ENCODE peak calls at places on chromosomes 4 and X, in eight cellular contexts. O, E, V, Z, Y, B, W and J are unnamed samples.

GRCh38 chr4:7144374-7145290 is 47.7 kb upstream of the SORCS2 start:
- DNase-seq in E (no peak), B (no peak), Z (no peak), W (no peak), Y (no peak), O (no peak), V (no peak), J (no peak)

GRCh38 chr4:147578057-147578476 is 39.1 kb upstream of the TMEM184C start:
- DNase-seq in O (peak), W (no peak), E (no peak), B (no peak), Y (peak), V (no peak), Z (no peak), J (peak)

GRCh38 chr4:23750125-23750524 is 139.7 kb downstream of the PPARGC1A start:
- DNase-seq in E (no peak), Y (no peak), V (no peak), W (no peak), B (no peak), O (no peak), Z (no peak), J (no peak)

GRCh38 chrX:9562851-9563250 is 98.0 kb downstream of the TBL1X start:
- DNase-seq in E (peak), B (peak), V (no peak), Y (peak), W (no peak), Z (no peak), O (peak), J (peak)

GRCh38 chrX:119622356-119623232 is 16.4 kb upstream of the NKRF start:
- DNase-seq in Y (no peak), Z (no peak), B (no peak), O (peak), W (no peak), E (peak), V (no peak), J (peak)

GRCh38 chr4:151573945-151574344 is 165.0 kb downstream of the FHIP1A start:
- DNase-seq in Z (peak), V (no peak), E (no peak), B (no peak), O (no peak), W (no peak), Y (peak), J (no peak)

GRCh38 chr4:82898322-82899243 is 2.0 kb upstream of the THAP9 start:
- DNase-seq in Y (peak), O (peak), V (peak), W (no peak), B (no peak), Z (no peak), E (no peak), J (peak)

GRCh38 chr4:64767547-64767946 is 358.3 kb upstream of the TECRL start:
- DNase-seq in O (no peak), E (no peak), Y (no peak), V (no peak), W (no peak), B (no peak), Z (no peak), J (no peak)

GRCh38 chr4:7461171-7461570 is 26.4 kb upstream of the PSAPL1 start:
- DNase-seq in V (no peak), B (no peak), O (no peak), Y (no peak), Z (no peak), E (no peak), W (no peak), J (no peak)

GRCh38 chr4:7815562-7815961 is 124.1 kb downstream of the AFAP1 start:
- DNase-seq in E (no peak), Y (peak), O (peak), B (no peak), Z (no peak), W (no peak), V (no peak), J (peak)

GRCh38 chr4:22129454-22130075 is 181.0 kb upstream of the KCNIP4 start:
- DNase-seq in O (peak), V (no peak), E (no peak), B (no peak), W (no peak), Y (peak), Z (no peak), J (peak)

GRCh38 chrX:107676559-107677378 is 48.5 kb downstream of the PRPS1 start:
- DNase-seq in B (peak), E (peak), Y (peak), W (peak), O (peak), Z (peak), V (peak), J (peak)

GRCh38 chrX:48573690-48574269 is 504 bp upstream of the RBM3 start:
- DNase-seq in V (peak), Z (no peak), O (no peak), W (peak), Y (no peak), B (peak), E (peak), J (no peak)

GRCh38 chrX:16826207-16826606 is 39.9 kb downstream of the TXLNG start:
- DNase-seq in Y (peak), O (peak), B (no peak), E (no peak), Z (no peak), W (no peak), V (no peak), J (peak)

GRCh38 chr4:20723019-20723418 is 22.8 kb downstream of the PACRGL start:
- DNase-seq in W (no peak), B (no peak), V (no peak), Y (peak), Z (no peak), E (no peak), O (no peak), J (peak)

GRCh38 chrX:18931972-18932371 is 51.9 kb downstream of the PHKA2 start:
- DNase-seq in V (no peak), W (no peak), B (no peak), E (no peak), Y (no peak), O (peak), Z (no peak), J (peak)

GRCh38 chr4:16860506-16860905 is 37.9 kb downstream of the LDB2 start:
- DNase-seq in Z (no peak), B (no peak), V (no peak), E (no peak), Y (no peak), O (peak), W (no peak), J (peak)

GRCh38 chr4:109303141-109303499 is 662 bp upstream of the COL25A1 start:
- DNase-seq in Z (no peak), Y (no peak), V (no peak), O (peak), W (no peak), B (no peak), E (no peak), J (no peak)

GRCh38 chr4:5409980-5410618 is 298.3 kb downstream of the EVC2 start:
- DNase-seq in Z (no peak), V (no peak), B (no peak), O (no peak), E (no peak), Y (peak), W (no peak), J (no peak)

GRCh38 chr4:125315571-125316390 is 1.0 kb downstream of the FAT4 start:
- DNase-seq in W (peak), V (peak), E (peak), Y (peak), O (peak), B (peak), Z (peak), J (peak)

GRCh38 chr4:93810340-93810992 is 18.1 kb upstream of the ATOH1 start:
- DNase-seq in Z (no peak), W (no peak), V (no peak), E (peak), B (no peak), O (peak), Y (no peak), J (no peak)

GRCh38 chrX:53685711-53686110 is 808 bp downstream of the HUWE1 start:
- DNase-seq in V (no peak), O (no peak), B (no peak), Z (no peak), W (no peak), E (no peak), Y (no peak), J (no peak)

GRCh38 chr4:112058433-112058832 is 86.8 kb upstream of the FAM241A start:
- DNase-seq in Z (no peak), V (no peak), E (no peak), Y (peak), W (no peak), B (no peak), O (no peak), J (peak)

GRCh38 chr4:109916003-109916399 is 3.3 kb downstream of the EGF start:
- DNase-seq in Y (no peak), W (no peak), B (no peak), E (no peak), V (no peak), Z (no peak), O (no peak), J (no peak)

GRCh38 chr4:21948347-21949072 is at the start of gene KCNIP4:
- DNase-seq in B (no peak), Y (peak), W (peak), Z (peak), E (no peak), V (no peak), O (peak), J (peak)

GRCh38 chrX:118974088-118974907 is at the start of gene LONRF3:
- DNase-seq in E (peak), B (peak), Z (peak), Y (no peak), V (peak), W (peak), O (peak), J (peak)

GRCh38 chrX:68571292-68572256 is 72.7 kb downstream of the YIPF6 start:
- DNase-seq in V (no peak), E (no peak), W (no peak), B (no peak), Z (no peak), O (peak), Y (peak), J (peak)

GRCh38 chr4:86357608-86358007 is 2.2 kb downstream of the MAPK10 start:
- DNase-seq in O (no peak), V (no peak), Y (no peak), E (no peak), W (no peak), B (no peak), Z (no peak), J (no peak)

GRCh38 chr4:142715727-142716126 is 130.4 kb downstream of the INPP4B start:
- DNase-seq in Y (no peak), Z (no peak), V (no peak), W (no peak), E (no peak), O (no peak), B (no peak), J (no peak)

GRCh38 chr4:25756503-25756902 is 100.9 kb downstream of the SLC34A2 start:
- DNase-seq in O (no peak), E (no peak), Y (no peak), B (no peak), W (no peak), Z (no peak), V (no peak), J (no peak)

GRCh38 chrX:118615141-118615540 is 112.3 kb upstream of the IL13RA1 start:
- DNase-seq in O (no peak), V (no peak), Z (no peak), E (no peak), B (no peak), W (no peak), Y (no peak), J (peak)

GRCh38 chr4:140095694-140096482 is 58.1 kb downstream of the MAML3 start:
- DNase-seq in Y (peak), E (peak), B (peak), V (no peak), Z (no peak), O (peak), W (no peak), J (peak)

GRCh38 chr4:161929966-161930365 is 233.8 kb downstream of the FSTL5 start:
- DNase-seq in V (no peak), Y (peak), Z (no peak), W (no peak), O (peak), B (no peak), E (no peak), J (peak)

GRCh38 chrX:150844016-150844415 is 54.5 kb downstream of the CD99L2 start:
- DNase-seq in W (no peak), V (no peak), Z (no peak), O (no peak), B (no peak), Y (peak), E (no peak), J (no peak)

GRCh38 chrX:45847966-45848365 is 647.3 kb upstream of the DIPK2B start:
- DNase-seq in E (no peak), B (no peak), Y (no peak), W (no peak), V (no peak), O (no peak), Z (no peak), J (peak)

GRCh38 chrX:45850775-45851433 is 650.2 kb upstream of the DIPK2B start:
- DNase-seq in O (peak), E (peak), Z (peak), B (peak), Y (peak), W (no peak), V (no peak), J (peak)

GRCh38 chrX:45851434-45851991 is 650.8 kb upstream of the DIPK2B start:
- DNase-seq in O (no peak), W (peak), Y (peak), V (no peak), Z (peak), B (peak), E (no peak), J (peak)

GRCh38 chrX:45849261-45849660 is 648.6 kb upstream of the DIPK2B start:
- DNase-seq in B (no peak), O (peak), W (no peak), Z (no peak), V (no peak), E (no peak), Y (peak), J (peak)

DNA sequence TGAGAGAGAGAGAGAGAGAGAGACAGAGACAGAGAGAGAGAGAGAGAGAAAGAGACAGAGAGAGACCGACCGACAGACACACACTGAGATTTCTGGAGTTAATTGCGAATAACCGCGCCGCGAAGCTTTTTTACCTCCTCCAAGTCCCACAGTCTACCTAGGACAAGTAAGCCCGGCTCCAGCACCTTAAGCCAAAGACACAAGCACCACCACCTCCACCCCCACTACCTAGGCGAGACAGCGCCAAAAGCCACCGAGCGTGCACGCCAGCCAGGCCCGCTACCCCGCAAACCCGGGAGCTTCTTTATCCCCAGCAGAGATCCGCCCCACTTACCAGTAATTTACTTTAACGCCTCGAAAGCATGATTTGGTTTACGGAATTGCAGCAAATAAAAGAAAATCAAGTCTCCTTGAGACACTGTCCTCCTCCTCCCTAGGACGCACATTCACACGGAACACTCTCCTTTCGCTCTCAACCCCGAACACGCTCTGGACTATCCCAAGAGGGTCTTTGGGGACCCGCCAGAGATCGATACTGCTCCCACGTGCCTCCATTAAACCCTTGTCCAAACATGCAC is 649.6 kb upstream of the DIPK2B start:
- DNase-seq in W (no peak), B (no peak), E (no peak), O (no peak), V (no peak), Z (peak), Y (peak), J (no peak)
- H3K4me3 ChIP-seq in W (peak), B (peak), E (peak), O (peak), V (peak), Z (peak), Y (peak), J (peak)

GRCh38 chrX:319579-320125 is 1.1 kb upstream of the GTPBP6 start:
- DNase-seq in W (peak), Z (no peak), B (no peak), E (peak), Y (no peak), V (peak), O (no peak), J (no peak)

GRCh38 chrX:317424-318067 is 1.1 kb downstream of the GTPBP6 start:
- DNase-seq in V (no peak), Y (no peak), B (no peak), W (no peak), Z (no peak), O (no peak), E (no peak), J (no peak)

GRCh38 chrX:320126-320783 is 1.7 kb upstream of the GTPBP6 start:
- DNase-seq in V (no peak), W (peak), Z (no peak), E (peak), B (peak), O (no peak), Y (peak), J (peak)

GRCh38 chrX:318068-318738 is 393 bp downstream of the GTPBP6 start:
- DNase-seq in V (peak), B (peak), Y (peak), E (peak), O (peak), W (peak), Z (peak), J (peak)

GRCh38 chrX:318739-319578 is at the start of gene GTPBP6:
- DNase-seq in W (peak), Z (peak), E (peak), Y (peak), B (peak), V (peak), O (peak), J (peak)
- TF ChIP-seq CTCF in W (no peak), Z (no peak), E (no peak), Y (no peak), B (peak), V (peak), O (no peak), J (no peak)

GRCh38 chr4:55547461-55547770 is 707 bp upstream of the CLOCK start:
- DNase-seq in O (no peak), E (no peak), B (no peak), Z (no peak), Y (no peak), W (no peak), V (no peak), J (peak)

GRCh38 chr4:55545133-55545532 is 1.6 kb downstream of the CLOCK start:
- DNase-seq in O (peak), Z (no peak), E (no peak), W (no peak), V (no peak), B (no peak), Y (peak), J (peak)

GRCh38 chr4:55546633-55547460 is at the start of gene CLOCK:
- DNase-seq in V (peak), E (peak), O (peak), Z (peak), W (peak), Y (peak), B (peak), J (peak)

GRCh38 chr4:55545681-55546632 is 752 bp downstream of the CLOCK start:
- DNase-seq in O (peak), W (peak), B (peak), Y (peak), V (peak), E (peak), Z (peak), J (peak)

GRCh38 chr4:55543858-55544257 is 2.9 kb downstream of the CLOCK start:
- DNase-seq in B (no peak), Y (no peak), W (no peak), O (peak), E (no peak), Z (no peak), V (no peak), J (no peak)
- H3K4me3 ChIP-seq in B (no peak), Y (no peak), W (no peak), O (no peak), E (no peak), Z (no peak), V (no peak), J (no peak)

GRCh38 chr4:165375465-165375864 is 3.3 kb upstream of the CPE start:
- DNase-seq in B (no peak), Y (no peak), E (no peak), W (no peak), O (no peak), Z (no peak), V (no peak), J (no peak)

GRCh38 chr4:165381821-165382373 is 3.1 kb downstream of the CPE start:
- DNase-seq in Y (no peak), V (no peak), O (no peak), Z (no peak), E (no peak), W (no peak), B (no peak), J (no peak)

GRCh38 chr4:165378398-165378762 is 428 bp upstream of the CPE start:
- DNase-seq in E (no peak), W (no peak), V (no peak), B (no peak), Y (no peak), O (no peak), Z (no peak), J (no peak)

GRCh38 chr4:165379662-165380061 is 854 bp downstream of the CPE start:
- DNase-seq in O (no peak), W (no peak), V (no peak), Y (no peak), B (peak), E (no peak), Z (no peak), J (no peak)

DNA sequence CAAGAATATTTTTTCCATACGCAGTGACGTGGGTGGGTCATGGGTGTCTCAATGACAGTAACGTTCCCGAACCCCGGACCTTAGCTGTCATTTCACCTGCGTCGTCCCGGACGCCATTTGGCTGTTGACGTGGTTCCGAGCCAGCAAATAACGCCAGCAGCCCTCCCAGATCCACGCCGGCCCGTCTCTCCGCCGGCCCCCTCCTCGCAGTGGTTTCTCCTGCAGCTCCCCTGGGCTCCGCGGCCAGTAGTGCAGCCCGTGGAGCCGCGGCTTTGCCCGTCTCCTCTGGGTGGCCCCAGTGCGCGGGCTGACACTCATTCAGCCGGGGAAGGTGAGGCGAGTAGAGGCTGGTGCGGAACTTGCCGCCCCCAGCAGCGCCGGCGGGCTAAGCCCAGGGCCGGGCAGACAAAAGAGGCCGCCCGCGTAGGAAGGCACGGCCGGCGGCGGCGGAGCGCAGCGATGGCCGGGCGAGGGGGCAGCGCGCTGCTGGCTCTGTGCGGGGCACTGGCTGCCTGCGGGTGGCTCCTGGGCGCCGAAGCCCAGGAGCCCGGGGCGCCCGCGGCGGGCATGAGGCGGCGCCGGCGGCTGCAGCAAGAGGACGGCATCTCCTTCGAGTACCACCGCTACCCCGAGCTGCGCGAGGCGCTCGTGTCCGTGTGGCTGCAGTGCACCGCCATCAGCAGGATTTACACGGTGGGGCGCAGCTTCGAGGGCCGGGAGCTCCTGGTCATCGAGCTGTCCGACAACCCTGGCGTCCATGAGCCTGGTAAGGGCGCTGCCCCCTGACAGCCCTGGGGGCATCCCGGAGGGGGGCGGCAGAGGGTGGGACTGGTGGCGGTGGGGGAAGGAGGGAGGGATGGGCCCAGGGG is at the start of gene CPE:
- DNase-seq in V (peak), Y (peak), B (peak), W (peak), O (peak), Z (peak), E (peak), J (peak)
- TF ChIP-seq CTCF in V (peak), Y (peak), B (peak), W (peak), O (peak), Z (peak), E (no peak), J (peak)